ENCODE peak calls at places on chromosomes 3 and 15, in five cellular contexts. One of them, this sample, is unnamed.

GRCh38 chr3:14810795-14811661 is 7.7 kb upstream of the FGD5 start:
- DNase-seq in GM12864: no peak
- DNase-seq in uterus: no peak
- DNase-seq in Peyer's patch: peak
- DNase-seq in cardiac fibroblast: no peak
- DNase-seq in this sample: no peak

GRCh38 chr15:41465822-41466421 is 27.8 kb upstream of the ITPKA start:
- DNase-seq in uterus: no peak
- DNase-seq in cardiac fibroblast: peak
- DNase-seq in GM12864: no peak
- DNase-seq in Peyer's patch: peak
- DNase-seq in this sample: peak

GRCh38 chr15:78034495-78035191 is 42.9 kb downstream of the TBC1D2B start:
- DNase-seq in uterus: no peak
- DNase-seq in GM12864: peak
- DNase-seq in Peyer's patch: peak
- DNase-seq in cardiac fibroblast: no peak
- DNase-seq in this sample: peak

GRCh38 chr15:76502678-76503077 is 166.1 kb downstream of the ISL2 start:
- DNase-seq in uterus: no peak
- DNase-seq in GM12864: no peak
- DNase-seq in Peyer's patch: no peak
- DNase-seq in cardiac fibroblast: peak
- DNase-seq in this sample: no peak

GRCh38 chr15:39538936-39539335 is 41.9 kb upstream of the THBS1 start:
- DNase-seq in uterus: no peak
- DNase-seq in cardiac fibroblast: no peak
- DNase-seq in GM12864: no peak
- DNase-seq in Peyer's patch: no peak
- DNase-seq in this sample: no peak

GRCh38 chr15:27619204-27619603 is 479.9 kb downstream of the OCA2 start:
- DNase-seq in Peyer's patch: no peak
- DNase-seq in GM12864: no peak
- DNase-seq in cardiac fibroblast: no peak
- DNase-seq in uterus: no peak
- DNase-seq in this sample: no peak

GRCh38 chr3:102339671-102340070 is 95.1 kb upstream of the ZPLD1 start:
- DNase-seq in cardiac fibroblast: no peak
- DNase-seq in uterus: no peak
- DNase-seq in GM12864: no peak
- DNase-seq in Peyer's patch: no peak
- DNase-seq in this sample: no peak

GRCh38 chr3:171658801-171659200 is 151.5 kb downstream of the PLD1 start:
- DNase-seq in cardiac fibroblast: no peak
- DNase-seq in GM12864: no peak
- DNase-seq in Peyer's patch: no peak
- DNase-seq in uterus: no peak
- DNase-seq in this sample: peak

GRCh38 chr3:180804871-180805430 is 107.5 kb upstream of the FXR1 start:
- DNase-seq in uterus: no peak
- DNase-seq in GM12864: no peak
- DNase-seq in cardiac fibroblast: peak
- DNase-seq in Peyer's patch: no peak
- DNase-seq in this sample: peak

GRCh38 chr15:82810061-82810862 is 834 bp downstream of the WHAMM start:
- DNase-seq in cardiac fibroblast: peak
- DNase-seq in GM12864: no peak
- DNase-seq in uterus: peak
- DNase-seq in Peyer's patch: peak
- DNase-seq in this sample: peak

GRCh38 chr15:94164202-94164807 is 67.1 kb upstream of the MCTP2 start:
- DNase-seq in Peyer's patch: peak
- DNase-seq in cardiac fibroblast: peak
- DNase-seq in GM12864: no peak
- DNase-seq in uterus: peak
- DNase-seq in this sample: peak

GRCh38 chr3:40691598-40691905 is 166.8 kb downstream of the ZNF621 start:
- DNase-seq in GM12864: no peak
- DNase-seq in uterus: no peak
- DNase-seq in Peyer's patch: no peak
- DNase-seq in cardiac fibroblast: peak
- DNase-seq in this sample: no peak

GRCh38 chr3:45055032-45055410 is 28.9 kb downstream of the CLEC3B start:
- DNase-seq in GM12864: no peak
- DNase-seq in cardiac fibroblast: peak
- DNase-seq in uterus: no peak
- DNase-seq in Peyer's patch: no peak
- DNase-seq in this sample: peak

GRCh38 chr3:127085576-127085975 is 102.7 kb downstream of the PLXNA1 start:
- DNase-seq in GM12864: no peak
- DNase-seq in Peyer's patch: no peak
- DNase-seq in cardiac fibroblast: no peak
- DNase-seq in uterus: no peak
- DNase-seq in this sample: no peak

GRCh38 chr15:101451192-101451799 is 38.2 kb downstream of the PCSK6 start:
- DNase-seq in cardiac fibroblast: peak
- DNase-seq in Peyer's patch: no peak
- DNase-seq in uterus: peak
- DNase-seq in GM12864: no peak
- DNase-seq in this sample: no peak

GRCh38 chr3:87206070-87206469 is 21.0 kb upstream of the CHMP2B start:
- DNase-seq in uterus: no peak
- DNase-seq in cardiac fibroblast: peak
- DNase-seq in GM12864: no peak
- DNase-seq in Peyer's patch: no peak
- DNase-seq in this sample: peak

GRCh38 chr15:94229591-94230365 is 1.6 kb upstream of the MCTP2 start:
- DNase-seq in GM12864: peak
- DNase-seq in cardiac fibroblast: no peak
- DNase-seq in uterus: no peak
- DNase-seq in Peyer's patch: peak
- DNase-seq in this sample: no peak

GRCh38 chr3:86990171-86990733 is 697 bp downstream of the VGLL3 start:
- DNase-seq in cardiac fibroblast: no peak
- DNase-seq in Peyer's patch: no peak
- DNase-seq in GM12864: no peak
- DNase-seq in uterus: peak
- DNase-seq in this sample: peak

GRCh38 chr3:155581579-155581978 is 163.3 kb downstream of the PLCH1 start:
- DNase-seq in GM12864: no peak
- DNase-seq in Peyer's patch: no peak
- DNase-seq in uterus: no peak
- DNase-seq in cardiac fibroblast: no peak
- DNase-seq in this sample: no peak

GRCh38 chr15:68203956-68204355 is 1.2 kb downstream of the CALML4 start:
- DNase-seq in cardiac fibroblast: no peak
- DNase-seq in uterus: no peak
- DNase-seq in Peyer's patch: peak
- DNase-seq in GM12864: no peak
- DNase-seq in this sample: no peak

GRCh38 chr15:45635191-45635638 is 386 bp downstream of the SQOR start:
- DNase-seq in cardiac fibroblast: peak
- DNase-seq in uterus: peak
- DNase-seq in Peyer's patch: peak
- DNase-seq in GM12864: peak
- DNase-seq in this sample: no peak

GRCh38 chr3:189902230-189903186 is 218.2 kb downstream of the P3H2 start:
- DNase-seq in uterus: no peak
- DNase-seq in GM12864: no peak
- DNase-seq in cardiac fibroblast: peak
- DNase-seq in Peyer's patch: no peak
- DNase-seq in this sample: peak

GRCh38 chr15:91152896-91153581 is 53.0 kb downstream of the SV2B start:
- DNase-seq in Peyer's patch: no peak
- DNase-seq in uterus: no peak
- DNase-seq in cardiac fibroblast: no peak
- DNase-seq in GM12864: no peak
- DNase-seq in this sample: no peak

GRCh38 chr3:126524429-126524988 is 554 bp downstream of the CHST13 start:
- DNase-seq in uterus: no peak
- DNase-seq in cardiac fibroblast: no peak
- DNase-seq in GM12864: no peak
- DNase-seq in Peyer's patch: no peak
- DNase-seq in this sample: no peak

GRCh38 chr15:92845109-92845508 is 55.0 kb upstream of the CHD2 start:
- DNase-seq in Peyer's patch: no peak
- DNase-seq in GM12864: no peak
- DNase-seq in cardiac fibroblast: peak
- DNase-seq in uterus: no peak
- DNase-seq in this sample: peak

GRCh38 chr15:74053497-74053896 is 28.9 kb downstream of the GOLGA6A start:
- DNase-seq in GM12864: no peak
- DNase-seq in uterus: no peak
- DNase-seq in Peyer's patch: no peak
- DNase-seq in cardiac fibroblast: no peak
- DNase-seq in this sample: no peak

GRCh38 chr3:65904016-65904415 is 134.7 kb downstream of the MAGI1 start:
- DNase-seq in cardiac fibroblast: no peak
- DNase-seq in GM12864: no peak
- DNase-seq in Peyer's patch: no peak
- DNase-seq in uterus: no peak
- DNase-seq in this sample: no peak
- TF ChIP-seq CTCF in cardiac fibroblast: no peak
- TF ChIP-seq CTCF in GM12864: no peak
- TF ChIP-seq CTCF in Peyer's patch: no peak
- TF ChIP-seq CTCF in uterus: no peak
- TF ChIP-seq CTCF in this sample: no peak

DNA sequence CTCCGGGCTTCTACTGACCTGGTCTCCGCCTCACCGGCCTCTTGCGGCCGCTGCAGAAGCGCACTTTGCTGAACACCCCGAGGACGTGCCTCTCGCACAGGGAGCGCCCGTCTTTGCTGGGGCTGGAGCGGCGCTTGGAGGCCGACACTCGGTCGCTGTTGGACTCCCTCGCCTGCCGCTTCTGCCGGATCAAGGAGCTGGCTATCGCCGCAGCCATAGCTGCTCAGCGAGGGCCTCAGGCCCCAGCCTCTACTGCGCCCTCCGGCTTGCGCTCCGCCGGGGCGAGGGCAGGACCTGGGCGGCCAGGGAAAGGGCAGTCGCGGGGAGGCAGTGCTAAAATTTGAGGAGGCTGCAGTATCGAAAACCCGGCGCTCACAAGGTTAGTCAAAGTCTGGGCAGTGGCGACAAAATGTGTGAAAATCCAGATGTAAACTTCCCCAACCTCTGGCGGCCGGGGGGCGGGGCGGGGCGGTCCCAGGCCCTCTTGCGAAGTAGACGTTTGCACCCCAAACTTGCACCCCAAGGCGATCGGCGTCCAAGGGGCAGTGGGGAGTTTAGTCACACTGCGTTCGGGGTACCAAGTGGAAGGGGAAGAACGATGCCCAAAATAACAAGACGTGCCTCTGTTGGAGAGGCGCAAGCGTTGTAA is 319.2 kb downstream of the FGF12 start:
- DNase-seq in cardiac fibroblast: peak
- DNase-seq in Peyer's patch: no peak
- DNase-seq in GM12864: no peak
- DNase-seq in uterus: peak
- DNase-seq in this sample: no peak
- TF ChIP-seq CTCF in cardiac fibroblast: no peak
- TF ChIP-seq CTCF in Peyer's patch: no peak
- TF ChIP-seq CTCF in GM12864: no peak
- TF ChIP-seq CTCF in uterus: no peak
- TF ChIP-seq CTCF in this sample: no peak

GRCh38 chr3:4507010-4507596 is 14.0 kb downstream of the ITPR1 start:
- DNase-seq in cardiac fibroblast: peak
- DNase-seq in Peyer's patch: no peak
- DNase-seq in GM12864: no peak
- DNase-seq in uterus: no peak
- DNase-seq in this sample: peak

GRCh38 chr3:4506559-4507009 is 13.4 kb downstream of the ITPR1 start:
- DNase-seq in uterus: no peak
- DNase-seq in GM12864: no peak
- DNase-seq in Peyer's patch: no peak
- DNase-seq in cardiac fibroblast: no peak
- DNase-seq in this sample: no peak

GRCh38 chr3:4509983-4510755 is 17.0 kb downstream of the ITPR1 start:
- DNase-seq in Peyer's patch: no peak
- DNase-seq in cardiac fibroblast: no peak
- DNase-seq in GM12864: no peak
- DNase-seq in uterus: no peak
- DNase-seq in this sample: no peak

GRCh38 chr3:4509043-4509442 is 15.9 kb downstream of the ITPR1 start:
- DNase-seq in cardiac fibroblast: no peak
- DNase-seq in Peyer's patch: no peak
- DNase-seq in GM12864: no peak
- DNase-seq in uterus: no peak
- DNase-seq in this sample: no peak

DNA sequence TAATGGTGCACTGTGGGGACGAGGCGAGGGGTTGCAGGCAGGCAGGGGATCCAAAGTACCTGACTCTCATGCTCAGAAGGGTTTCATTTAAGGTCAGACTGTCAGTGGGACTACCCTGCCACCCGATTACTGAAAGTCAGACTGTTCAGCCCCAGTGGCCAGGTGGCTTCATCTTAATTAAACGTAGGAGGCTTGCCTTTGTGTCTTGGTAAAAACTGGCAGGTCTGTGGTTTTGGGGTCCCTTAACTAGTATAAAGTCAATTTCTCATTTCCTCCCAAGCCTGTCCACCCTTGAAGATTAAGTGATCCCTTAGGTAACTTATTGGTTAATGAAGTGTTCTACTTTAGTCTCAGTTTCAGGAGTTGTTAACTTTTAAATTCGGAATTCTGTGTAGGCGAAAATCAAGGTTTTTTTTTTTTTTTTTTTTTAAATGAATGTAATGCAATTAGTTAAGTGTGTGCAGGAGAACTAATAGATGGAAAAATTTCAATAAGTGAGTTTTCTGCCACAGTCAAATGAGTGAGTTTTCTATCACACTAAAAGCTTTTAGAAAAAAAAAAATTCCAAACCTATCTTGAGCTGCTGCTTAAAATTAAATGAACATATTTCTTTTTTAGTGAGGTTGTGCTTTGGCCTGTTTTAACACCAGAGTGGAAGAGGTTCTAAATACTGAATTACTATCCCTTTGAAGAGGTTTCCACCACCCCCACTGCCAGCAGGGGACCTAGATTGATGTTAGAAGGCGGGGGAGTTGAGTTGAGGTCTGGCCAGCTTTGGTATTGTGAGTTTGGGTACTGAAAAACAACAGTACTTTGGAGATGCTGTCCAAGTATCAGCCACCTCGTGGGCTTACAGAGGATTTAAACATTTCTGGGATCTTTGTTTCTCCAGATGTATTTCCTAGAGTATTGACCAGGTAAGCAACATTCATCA is 15.2 kb downstream of the ITPR1 start:
- DNase-seq in GM12864: peak
- DNase-seq in cardiac fibroblast: no peak
- DNase-seq in Peyer's patch: no peak
- DNase-seq in uterus: no peak
- DNase-seq in this sample: no peak
- TF ChIP-seq CTCF in GM12864: no peak
- TF ChIP-seq CTCF in cardiac fibroblast: no peak
- TF ChIP-seq CTCF in Peyer's patch: no peak
- TF ChIP-seq CTCF in uterus: peak
- TF ChIP-seq CTCF in this sample: no peak

GRCh38 chr15:72836676-72837325 is 53.2 kb upstream of the ADPGK start:
- DNase-seq in uterus: no peak
- DNase-seq in cardiac fibroblast: no peak
- DNase-seq in GM12864: no peak
- DNase-seq in Peyer's patch: peak
- DNase-seq in this sample: no peak

GRCh38 chr15:72838311-72838731 is 54.8 kb upstream of the ADPGK start:
- DNase-seq in Peyer's patch: no peak
- DNase-seq in cardiac fibroblast: peak
- DNase-seq in GM12864: no peak
- DNase-seq in uterus: peak
- DNase-seq in this sample: peak

GRCh38 chr15:72835289-72835890 is 51.8 kb upstream of the ADPGK start:
- DNase-seq in Peyer's patch: peak
- DNase-seq in uterus: no peak
- DNase-seq in GM12864: no peak
- DNase-seq in cardiac fibroblast: peak
- DNase-seq in this sample: no peak
- TF ChIP-seq CTCF in Peyer's patch: peak
- TF ChIP-seq CTCF in uterus: no peak
- TF ChIP-seq CTCF in GM12864: peak
- TF ChIP-seq CTCF in cardiac fibroblast: peak
- TF ChIP-seq CTCF in this sample: peak